ENCODE peak calls at places on chromosomes 11 and 22, in seven cellular contexts. I is nephron progenitor cell; T is tibial nerve; O is uterus; U is activated naive CD4-positive, alpha-beta T cell treated with anti-CD3 and anti-CD28 coated beads, Interleukin-2, amount 50 U/mL, for 72 hours; D is sciatic nerve; Q is central memory CD4-positive, alpha-beta T cell. W is an unnamed sample.

GRCh38 chr11:28834877-28835276 is 726.7 kb downstream of the METTL15 start:
- DNase-seq in Q (no peak), U (no peak), I (no peak), T (no peak), D (no peak), O (no peak), W (no peak)

GRCh38 chr11:58900479-58901420 is 38.5 kb upstream of the GLYATL1 start:
- DNase-seq in Q (no peak), O (no peak), D (peak), U (peak), I (peak), T (peak), W (no peak)

GRCh38 chr11:128551641-128552335 is 35.6 kb downstream of the ETS1 start:
- DNase-seq in I (no peak), D (no peak), O (no peak), Q (peak), T (no peak), U (peak), W (no peak)

GRCh38 chr11:3136542-3137455 is 28.3 kb downstream of the OSBPL5 start:
- DNase-seq in O (peak), Q (no peak), T (no peak), U (no peak), D (peak), I (peak), W (no peak)

GRCh38 chr11:128336203-128336602 is 251.2 kb downstream of the ETS1 start:
- DNase-seq in T (peak), O (peak), Q (no peak), U (no peak), D (peak), I (peak), W (no peak)

GRCh38 chr11:108498046-108498815 is at the start of gene POGLUT3:
- DNase-seq in Q (peak), I (peak), U (peak), D (peak), O (peak), T (no peak), W (peak)

GRCh38 chr11:83054001-83054400 is 17.7 kb downstream of the RAB30 start:
- DNase-seq in O (no peak), D (no peak), Q (no peak), U (no peak), I (no peak), T (no peak), W (no peak)

GRCh38 chr11:3056296-3057068 is 741 bp downstream of the CARS1 start:
- DNase-seq in I (peak), U (peak), D (no peak), T (no peak), O (no peak), Q (peak), W (no peak)

GRCh38 chr11:109864834-109865557 is 228.2 kb upstream of the ZC3H12C start:
- DNase-seq in I (no peak), Q (no peak), O (no peak), T (no peak), U (no peak), D (no peak), W (no peak)

GRCh38 chr22:47623056-47623739 is 860.7 kb downstream of the TBC1D22A start:
- DNase-seq in O (no peak), U (no peak), D (no peak), Q (no peak), I (no peak), T (no peak), W (peak)

GRCh38 chr11:62928011-62928410 is 6.8 kb upstream of the CHRM1 start:
- DNase-seq in I (no peak), T (no peak), O (no peak), U (no peak), Q (no peak), D (no peak), W (no peak)

GRCh38 chr11:125955856-125956255 is 10.0 kb downstream of the VSIG10L2 start:
- DNase-seq in U (no peak), Q (no peak), O (no peak), T (no peak), D (no peak), I (no peak), W (no peak)

W was measured in coronary artery.